ENCODE peak calls at places on chromosome 15, in eight cellular contexts. X is A549, L is H1, I is HCT116, F is K562, H is HepG2, R is GM12878, G is endothelial cell of umbilical vein. E is an unnamed sample.

GRCh38 chr15:100945006-100945405 is 25.8 kb downstream of the LRRK1 start:
- DNase-seq in X (no peak), I (no peak), G (no peak), F (no peak), H (no peak), L (no peak), R (no peak), E (no peak)

GRCh38 chr15:66882251-66883020 is 180.4 kb downstream of the SMAD6 start:
- DNase-seq in X (peak; percentile 36), I (no peak), H (no peak), F (no peak), G (peak; percentile 42), R (no peak), L (no peak), E (peak; percentile 29)

GRCh38 chr15:48062476-48062875 is 58.3 kb upstream of the SLC24A5 start:
- DNase-seq in F (no peak), G (peak; percentile 33), H (no peak), R (no peak), I (no peak), L (no peak), X (no peak), E (no peak)

GRCh38 chr15:41512512-41513281 is 930 bp downstream of the LTK start:
- DNase-seq in L (no peak), I (no peak), X (no peak), R (no peak), H (no peak), G (no peak), F (peak; percentile 71), E (peak; percentile 85)

GRCh38 chr15:55403531-55403930 is 4.6 kb downstream of the CCPG1 start:
- DNase-seq in I (no peak), F (peak; percentile 79), G (peak; percentile 61), R (no peak), X (no peak), L (no peak), H (peak; percentile 44), E (peak; percentile 89)

GRCh38 chr15:89775815-89776214 is 317 bp upstream of the MESP2 start:
- DNase-seq in L (no peak), I (no peak), X (no peak), H (no peak), F (no peak), G (no peak), R (no peak), E (no peak)

GRCh38 chr15:80854104-80854503 is 74.9 kb downstream of the CEMIP start:
- DNase-seq in I (no peak), H (no peak), X (no peak), R (no peak), G (no peak), L (no peak), F (no peak), E (no peak)

GRCh38 chr15:77852241-77853007 is 219.7 kb upstream of the LINGO1 start:
- DNase-seq in F (no peak), I (no peak), H (no peak), L (no peak), R (no peak), X (no peak), G (no peak), E (no peak)

GRCh38 chr15:56240390-56240789 is 3.3 kb downstream of the RFX7 start:
- DNase-seq in H (no peak), X (no peak), I (no peak), G (no peak), L (no peak), F (no peak), R (no peak), E (no peak)

GRCh38 chr15:77180757-77181156 is 109.8 kb upstream of the TSPAN3 start:
- DNase-seq in I (no peak), R (no peak), H (no peak), L (no peak), F (no peak), G (no peak), X (no peak), E (peak; percentile 8)

GRCh38 chr15:63372753-63373152 is 8.9 kb downstream of the CA12 start:
- DNase-seq in F (no peak), X (no peak), L (no peak), H (no peak), G (no peak), R (no peak), I (no peak), E (no peak)

GRCh38 chr15:63370764-63371163 is 10.9 kb downstream of the CA12 start:
- DNase-seq in L (no peak), F (no peak), R (no peak), H (no peak), I (no peak), G (no peak), X (no peak), E (no peak)

GRCh38 chr15:63372018-63372705 is 9.5 kb downstream of the CA12 start:
- DNase-seq in G (peak; percentile 51), H (no peak), R (no peak), X (peak; percentile 95), L (no peak), F (peak; percentile 66), I (peak; percentile 38), E (peak; percentile 97)

GRCh38 chr15:63369766-63370165 is 11.9 kb downstream of the CA12 start:
- DNase-seq in R (no peak), G (no peak), F (no peak), I (no peak), L (no peak), H (no peak), X (no peak), E (peak; percentile 19)

GRCh38 chr15:63371297-63371918 is 10.2 kb downstream of the CA12 start:
- DNase-seq in I (no peak), R (no peak), G (no peak), X (no peak), F (no peak), L (no peak), H (no peak), E (peak; percentile 56)
- TF ChIP-seq MAX in I (no peak), R (no peak), G (no peak), X (no peak), F (no peak), L (no peak), H (no peak), E (no peak)

GRCh38 chr15:42734076-42734672 is 2.8 kb downstream of the CDAN1 start:
- DNase-seq in X (no peak), H (no peak), R (no peak), F (no peak), I (no peak), G (no peak), L (no peak), E (no peak)

GRCh38 chr15:42735382-42736165 is 1.4 kb downstream of the CDAN1 start:
- DNase-seq in I (no peak), X (no peak), L (no peak), F (no peak), R (no peak), H (no peak), G (no peak), E (no peak)

GRCh38 chr15:42737529-42738328 is 801 bp upstream of the CDAN1 start:
- DNase-seq in I (peak; percentile 36), F (peak; percentile 55), L (no peak), H (peak; percentile 32), X (no peak), G (no peak), R (no peak), E (no peak)

GRCh38 chr15:42736178-42736792 is 643 bp downstream of the CDAN1 start:
- DNase-seq in F (peak; percentile 24), X (peak; percentile 8), H (no peak), R (no peak), I (no peak), L (no peak), G (peak; percentile 17), E (peak; percentile 44)

GRCh38 chr15:42736793-42737528 is at the start of gene CDAN1:
- DNase-seq in F (peak; percentile 93), I (peak; percentile 38), G (peak; percentile 88), X (peak; percentile 89), R (no peak), L (peak; percentile 29), H (peak; percentile 73), E (peak; percentile 89)
- TF ChIP-seq POLR2A in F (peak; percentile 84), I (peak; percentile 69), G (peak; percentile 80), X (peak; percentile 76), R (peak; percentile 93), L (peak; percentile 29), H (peak; percentile 85), E (peak; percentile 95)

DNA sequence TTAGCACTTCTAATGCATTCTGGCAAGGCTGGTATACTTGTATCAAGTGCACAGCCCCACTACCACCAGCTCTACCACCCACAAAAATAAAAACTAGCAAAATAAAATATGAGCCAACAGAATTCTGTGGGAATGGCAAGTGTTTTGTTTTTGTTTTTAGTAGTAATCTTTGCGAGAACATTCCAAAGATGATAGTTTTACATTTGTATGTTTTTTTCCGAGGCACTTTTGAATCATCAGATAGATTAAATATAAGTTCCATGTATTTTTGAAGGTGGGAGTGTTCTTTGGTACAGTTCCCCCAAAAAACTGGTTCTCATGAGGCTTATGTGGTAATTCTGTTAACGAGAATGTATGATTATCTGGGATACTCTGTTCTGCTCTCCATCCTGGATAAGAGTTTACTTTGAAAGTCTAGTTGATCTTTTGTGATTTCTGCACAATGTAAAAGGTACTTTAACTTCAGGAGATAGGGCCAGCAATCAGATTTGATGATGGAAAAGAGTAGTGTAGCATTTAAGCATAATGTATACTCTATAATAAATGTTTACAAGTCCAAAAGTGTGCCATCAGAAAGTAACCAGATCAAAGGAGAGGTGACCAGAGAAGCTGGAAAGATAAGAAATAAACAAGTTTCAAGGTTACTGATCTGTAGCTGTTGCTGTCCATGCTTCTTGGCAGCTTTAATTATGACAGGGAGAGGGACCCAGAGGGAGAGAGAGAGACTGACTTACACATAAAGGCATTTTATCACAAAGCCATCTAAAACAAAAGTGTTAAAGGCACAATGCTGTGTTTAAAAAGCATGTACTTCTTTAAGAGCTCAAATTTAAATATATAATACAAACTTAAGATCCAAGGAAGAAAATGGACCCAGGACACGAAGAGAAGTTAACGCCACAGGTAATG is 130.9 kb downstream of the PGPEP1L start:
- DNase-seq in X (no peak), L (no peak), H (no peak), R (no peak), I (no peak), F (no peak), G (no peak), E (no peak)
- H3K4me3 ChIP-seq in X (no peak overlapping the region), L (no peak overlapping the region), H (no peak overlapping the region), R (no peak overlapping the region), I (no peak overlapping the region), F (no peak overlapping the region), G (no peak overlapping the region), E (no peak overlapping the region)

GRCh38 chr15:90868261-90868689 is at the start of gene FURIN:
- DNase-seq in L (no peak), G (no peak), R (no peak), F (peak; percentile 86), H (no peak), X (no peak), I (peak; percentile 59), E (no peak)
- TF ChIP-seq MAX in L (no peak), G (no peak), R (no peak), F (no peak), H (no peak), X (no peak), I (no peak), E (no peak)

GRCh38 chr15:36109943-36110658 is 469.3 kb upstream of the CDIN1 start:
- DNase-seq in F (no peak), H (no peak), L (no peak), X (no peak), R (no peak), G (no peak), I (no peak), E (no peak)
- TF ChIP-seq POLR2A in F (no peak), H (no peak), L (no peak), X (no peak), R (no peak), G (no peak), I (no peak), E (no peak)

E was measured in NB4.